ENCODE peak calls at places on chromosomes 2 and 18, in seven cellular contexts. L, K, S, D, M, A and R are unnamed samples.

GRCh38 chr2:238750212-238750904 is 97.5 kb upstream of the TWIST2 start:
- DNase-seq in L (no peak), K (no peak), S (no peak), D (no peak), M (no peak), A (no peak), R (no peak)

GRCh38 chr2:177114712-177115111 is 97.9 kb upstream of the HNRNPA3 start:
- DNase-seq in L (no peak), K (no peak), S (no peak), D (no peak), M (no peak), A (no peak), R (no peak)

GRCh38 chr18:76494181-76494540 is 881 bp downstream of the ZNF516 start:
- DNase-seq in L (peak), K (peak), S (no peak), D (no peak), M (peak), A (no peak), R (peak)

GRCh38 chr2:174697267-174697666 is 67.0 kb downstream of the CHRNA1 start:
- DNase-seq in L (no peak), K (no peak), S (peak), D (peak), M (peak), A (peak), R (peak)

GRCh38 chr2:73832905-73833304 is 4.1 kb downstream of the STAMBP start:
- DNase-seq in L (no peak), K (no peak), S (no peak), D (no peak), M (no peak), A (no peak), R (no peak)

GRCh38 chr2:70946832-70947442 is 11.2 kb downstream of the ATP6V1B1 start:
- DNase-seq in L (peak), K (peak), S (no peak), D (peak), M (peak), A (no peak), R (peak)

GRCh38 chr18:77127769-77128671 is 4.6 kb downstream of the MBP start:
- DNase-seq in L (no peak), K (no peak), S (no peak), D (peak), M (peak), A (no peak), R (no peak)

GRCh38 chr2:238287702-238288649 is at the start of gene PER2:
- DNase-seq in L (peak), K (no peak), S (peak), D (peak), M (peak), A (peak), R (peak)

GRCh38 chr18:65568866-65569265 is 181.9 kb upstream of the CDH7 start:
- DNase-seq in L (no peak), K (no peak), S (no peak), D (no peak), M (no peak), A (no peak), R (no peak)